ENCODE peak calls at places on chromosomes 16 and 17, in four cellular contexts. One of them, this sample, is unnamed.

GRCh38 chr17:1561420-1562177 is 993 bp downstream of the PITPNA start:
- DNase-seq in A673: no peak
- DNase-seq in fibroblast of mammary gland: no peak
- DNase-seq in choroid plexus epithelial cell: peak; percentile 28
- DNase-seq in this sample: peak; percentile 29

GRCh38 chr16:31215287-31216115 is 1.4 kb downstream of the PYDC1 start:
- DNase-seq in fibroblast of mammary gland: peak; percentile 57
- DNase-seq in A673: peak; percentile 55
- DNase-seq in choroid plexus epithelial cell: peak; percentile 67
- DNase-seq in this sample: peak; percentile 69

GRCh38 chr16:9372934-9373890 is 281.8 kb downstream of the HAPSTR1 start:
- DNase-seq in choroid plexus epithelial cell: no peak
- DNase-seq in fibroblast of mammary gland: no peak
- DNase-seq in A673: no peak
- DNase-seq in this sample: no peak

GRCh38 chr17:17358060-17358751 is 55.0 kb downstream of the NT5M start:
- DNase-seq in choroid plexus epithelial cell: no peak
- DNase-seq in A673: no peak
- DNase-seq in fibroblast of mammary gland: no peak
- DNase-seq in this sample: no peak

GRCh38 chr17:63700528-63701441 is 860 bp upstream of the LIMD2 start:
- DNase-seq in choroid plexus epithelial cell: peak; percentile 67
- DNase-seq in fibroblast of mammary gland: peak; percentile 59
- DNase-seq in A673: peak; percentile 75
- DNase-seq in this sample: peak; percentile 45

GRCh38 chr17:30388321-30389179 is 9.8 kb downstream of the CPD start:
- DNase-seq in A673: no peak
- DNase-seq in fibroblast of mammary gland: no peak
- DNase-seq in choroid plexus epithelial cell: no peak
- DNase-seq in this sample: no peak

GRCh38 chr16:3589991-3590701 is 12.9 kb upstream of the NLRC3 start:
- DNase-seq in fibroblast of mammary gland: no peak
- DNase-seq in A673: no peak
- DNase-seq in choroid plexus epithelial cell: no peak
- DNase-seq in this sample: no peak

GRCh38 chr17:68100000-68100641 is 64.6 kb downstream of the KPNA2 start:
- DNase-seq in choroid plexus epithelial cell: no peak
- DNase-seq in fibroblast of mammary gland: no peak
- DNase-seq in A673: no peak
- DNase-seq in this sample: no peak

GRCh38 chr16:51577621-51578303 is 426.7 kb upstream of the SALL1 start:
- DNase-seq in A673: peak; percentile 74
- DNase-seq in choroid plexus epithelial cell: peak; percentile 40
- DNase-seq in fibroblast of mammary gland: peak; percentile 48
- DNase-seq in this sample: no peak

GRCh38 chr17:69284646-69285045 is 42.3 kb downstream of the ABCA5 start:
- DNase-seq in choroid plexus epithelial cell: no peak
- DNase-seq in fibroblast of mammary gland: no peak
- DNase-seq in A673: no peak
- DNase-seq in this sample: no peak

GRCh38 chr17:44199553-44200477 is at the start of gene ATXN7L3:
- DNase-seq in fibroblast of mammary gland: peak; percentile 96
- DNase-seq in choroid plexus epithelial cell: peak; percentile 99
- DNase-seq in A673: peak; percentile 96
- DNase-seq in this sample: peak; percentile 99

GRCh38 chr16:66326995-66327513 is 39.4 kb upstream of the CDH5 start:
- DNase-seq in A673: no peak
- DNase-seq in fibroblast of mammary gland: no peak
- DNase-seq in choroid plexus epithelial cell: peak; percentile 10
- DNase-seq in this sample: no peak

GRCh38 chr17:75561927-75562603 is 25.5 kb upstream of the MYO15B start:
- DNase-seq in A673: no peak
- DNase-seq in fibroblast of mammary gland: peak; percentile 9
- DNase-seq in choroid plexus epithelial cell: no peak
- DNase-seq in this sample: peak; percentile 45

GRCh38 chr17:64275016-64275415 is 12.0 kb upstream of the TEX2 start:
- DNase-seq in fibroblast of mammary gland: no peak
- DNase-seq in A673: no peak
- DNase-seq in choroid plexus epithelial cell: no peak
- DNase-seq in this sample: no peak

GRCh38 chr17:45925311-45925710 is 31.0 kb downstream of the MAPT start:
- DNase-seq in choroid plexus epithelial cell: no peak
- DNase-seq in A673: no peak
- DNase-seq in fibroblast of mammary gland: no peak
- DNase-seq in this sample: peak; percentile 55

GRCh38 chr17:43970366-43970765 is 16.6 kb upstream of the PYY start:
- DNase-seq in A673: no peak
- DNase-seq in fibroblast of mammary gland: no peak
- DNase-seq in choroid plexus epithelial cell: no peak
- DNase-seq in this sample: no peak

GRCh38 chr16:57194512-57194911 is 8.4 kb downstream of the RSPRY1 start:
- DNase-seq in A673: peak; percentile 22
- DNase-seq in choroid plexus epithelial cell: peak; percentile 96
- DNase-seq in fibroblast of mammary gland: peak; percentile 91
- DNase-seq in this sample: peak; percentile 94

GRCh38 chr16:80682435-80683070 is 121.8 kb downstream of the CDYL2 start:
- DNase-seq in fibroblast of mammary gland: peak; percentile 57
- DNase-seq in A673: no peak
- DNase-seq in choroid plexus epithelial cell: peak; percentile 81
- DNase-seq in this sample: peak; percentile 89

GRCh38 chr17:28536532-28537218 is 15.7 kb downstream of the UNC119 start:
- DNase-seq in choroid plexus epithelial cell: no peak
- DNase-seq in A673: no peak
- DNase-seq in fibroblast of mammary gland: no peak
- DNase-seq in this sample: no peak

GRCh38 chr17:76831316-76831715 is 36.9 kb upstream of the MGAT5B start:
- DNase-seq in A673: no peak
- DNase-seq in choroid plexus epithelial cell: no peak
- DNase-seq in fibroblast of mammary gland: no peak
- DNase-seq in this sample: no peak

GRCh38 chr17:17698869-17699351 is 17.7 kb downstream of the RAI1 start:
- DNase-seq in choroid plexus epithelial cell: no peak
- DNase-seq in A673: peak; percentile 49
- DNase-seq in fibroblast of mammary gland: peak; percentile 47
- DNase-seq in this sample: peak; percentile 52

GRCh38 chr16:57624044-57624688 is 4.3 kb upstream of the ADGRG1 start:
- DNase-seq in choroid plexus epithelial cell: peak; percentile 85
- DNase-seq in A673: no peak
- DNase-seq in fibroblast of mammary gland: no peak
- DNase-seq in this sample: peak; percentile 49

GRCh38 chr17:48611681-48612455 is 1.1 kb upstream of the HOXB7 start:
- DNase-seq in A673: peak; percentile 73
- DNase-seq in fibroblast of mammary gland: no peak
- DNase-seq in choroid plexus epithelial cell: no peak
- DNase-seq in this sample: no peak

GRCh38 chr17:48627625-48628510 is 1.7 kb upstream of the HOXB9 start:
- DNase-seq in choroid plexus epithelial cell: no peak
- DNase-seq in A673: no peak
- DNase-seq in fibroblast of mammary gland: no peak
- DNase-seq in this sample: no peak

GRCh38 chr17:27807567-27808470 is 7.5 kb upstream of the NOS2 start:
- DNase-seq in fibroblast of mammary gland: no peak
- DNase-seq in choroid plexus epithelial cell: no peak
- DNase-seq in A673: no peak
- DNase-seq in this sample: peak; percentile 6

GRCh38 chr17:43858201-43858600 is 11.2 kb downstream of the CD300LG start:
- DNase-seq in A673: no peak
- DNase-seq in fibroblast of mammary gland: no peak
- DNase-seq in choroid plexus epithelial cell: no peak
- DNase-seq in this sample: no peak

GRCh38 chr17:16027708-16028584 is 28.3 kb downstream of the TTC19 start:
- DNase-seq in choroid plexus epithelial cell: peak; percentile 92
- DNase-seq in A673: peak; percentile 50
- DNase-seq in fibroblast of mammary gland: peak; percentile 94
- DNase-seq in this sample: peak; percentile 87

GRCh38 chr16:54677551-54677950 is 253.1 kb upstream of the IRX5 start:
- DNase-seq in choroid plexus epithelial cell: no peak
- DNase-seq in A673: no peak
- DNase-seq in fibroblast of mammary gland: no peak
- DNase-seq in this sample: no peak

GRCh38 chr16:30005341-30006094 is 5.3 kb downstream of the DOC2A start:
- DNase-seq in fibroblast of mammary gland: peak; percentile 48
- DNase-seq in A673: peak; percentile 64
- DNase-seq in choroid plexus epithelial cell: peak; percentile 56
- DNase-seq in this sample: peak; percentile 48

GRCh38 chr17:61203765-61204164 is 195.9 kb upstream of the TBX2 start:
- DNase-seq in fibroblast of mammary gland: no peak
- DNase-seq in A673: no peak
- DNase-seq in choroid plexus epithelial cell: peak; percentile 19
- DNase-seq in this sample: no peak

GRCh38 chr17:61204456-61204855 is 195.2 kb upstream of the TBX2 start:
- DNase-seq in choroid plexus epithelial cell: no peak
- DNase-seq in fibroblast of mammary gland: no peak
- DNase-seq in A673: no peak
- DNase-seq in this sample: no peak

GRCh38 chr17:61205931-61206330 is 193.7 kb upstream of the TBX2 start:
- DNase-seq in fibroblast of mammary gland: peak; percentile 53
- DNase-seq in A673: peak; percentile 28
- DNase-seq in choroid plexus epithelial cell: no peak
- DNase-seq in this sample: no peak

GRCh38 chr17:61206922-61207321 is 192.7 kb upstream of the TBX2 start:
- DNase-seq in fibroblast of mammary gland: no peak
- DNase-seq in choroid plexus epithelial cell: no peak
- DNase-seq in A673: no peak
- DNase-seq in this sample: no peak

GRCh38 chr17:61205406-61205805 is 194.2 kb upstream of the TBX2 start:
- DNase-seq in fibroblast of mammary gland: no peak
- DNase-seq in choroid plexus epithelial cell: no peak
- DNase-seq in A673: no peak
- DNase-seq in this sample: no peak
- TF ChIP-seq CTCF in fibroblast of mammary gland: no peak
- TF ChIP-seq CTCF in choroid plexus epithelial cell: no peak
- TF ChIP-seq CTCF in A673: no peak
- TF ChIP-seq CTCF in this sample: no peak

GRCh38 chr16:70432304-70432799 is 6.5 kb downstream of the ST3GAL2 start:
- DNase-seq in fibroblast of mammary gland: no peak
- DNase-seq in A673: no peak
- DNase-seq in choroid plexus epithelial cell: no peak
- DNase-seq in this sample: peak; percentile 19

GRCh38 chr16:70434489-70435260 is 4.2 kb downstream of the ST3GAL2 start:
- DNase-seq in fibroblast of mammary gland: no peak
- DNase-seq in A673: no peak
- DNase-seq in choroid plexus epithelial cell: no peak
- DNase-seq in this sample: no peak

GRCh38 chr16:70432800-70433455 is 6.0 kb downstream of the ST3GAL2 start:
- DNase-seq in choroid plexus epithelial cell: peak; percentile 36
- DNase-seq in A673: no peak
- DNase-seq in fibroblast of mammary gland: no peak
- DNase-seq in this sample: peak; percentile 60

GRCh38 chr16:70430667-70431536 is 8.0 kb downstream of the ST3GAL2 start:
- DNase-seq in choroid plexus epithelial cell: peak; percentile 32
- DNase-seq in A673: peak; percentile 65
- DNase-seq in fibroblast of mammary gland: peak; percentile 39
- DNase-seq in this sample: peak; percentile 24

DNA sequence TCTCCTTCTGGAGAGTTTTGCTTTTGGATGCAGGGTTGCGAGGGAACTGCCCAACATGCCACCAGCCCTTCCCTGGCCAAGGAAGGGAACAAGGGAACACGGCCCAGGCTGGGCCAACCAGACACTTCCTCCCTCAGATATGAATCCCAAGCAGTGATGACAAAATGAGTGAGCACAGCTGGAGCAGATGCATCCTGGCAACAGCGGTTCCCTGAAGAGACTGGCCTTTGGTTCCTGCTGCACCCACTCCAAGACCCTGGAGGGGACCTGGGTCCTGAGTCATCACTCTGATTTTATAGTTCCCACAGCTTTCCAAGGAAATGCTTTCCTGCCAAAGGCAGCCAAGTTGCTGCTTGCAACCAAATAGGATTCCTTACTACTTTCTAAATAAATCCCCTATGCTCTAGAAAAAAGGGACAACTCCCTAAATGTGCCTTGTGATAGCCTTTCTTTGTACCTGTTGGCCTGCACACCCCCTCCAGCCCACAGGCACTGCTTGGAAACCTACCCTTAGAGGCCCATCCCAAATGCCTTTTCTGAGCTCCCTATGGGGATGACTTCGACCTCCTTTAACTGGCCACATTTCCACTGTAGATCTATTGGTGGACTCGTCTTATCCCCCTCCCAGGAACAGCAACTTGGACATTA is 5.3 kb downstream of the ST3GAL2 start:
- DNase-seq in A673: peak; percentile 52
- DNase-seq in choroid plexus epithelial cell: peak; percentile 67
- DNase-seq in fibroblast of mammary gland: peak; percentile 96
- DNase-seq in this sample: peak; percentile 96
- H3K4me3 ChIP-seq in A673: no peak overlapping the region
- H3K4me3 ChIP-seq in choroid plexus epithelial cell: no peak overlapping the region
- H3K4me3 ChIP-seq in fibroblast of mammary gland: no peak overlapping the region
- H3K4me3 ChIP-seq in this sample: peak overlapping the region; percentile 23

GRCh38 chr17:38868968-38869646 is 751 bp upstream of the LASP1 start:
- DNase-seq in A673: peak; percentile 86
- DNase-seq in choroid plexus epithelial cell: peak; percentile 94
- DNase-seq in fibroblast of mammary gland: peak; percentile 88
- DNase-seq in this sample: peak; percentile 90
- TF ChIP-seq CTCF in A673: peak; percentile 22
- TF ChIP-seq CTCF in choroid plexus epithelial cell: peak; percentile 32
- TF ChIP-seq CTCF in fibroblast of mammary gland: peak; percentile 9
- TF ChIP-seq CTCF in this sample: no peak

GRCh38 chr16:79599837-79600635 is 501 bp downstream of the MAF start:
- DNase-seq in A673: peak; percentile 38
- DNase-seq in fibroblast of mammary gland: no peak
- DNase-seq in choroid plexus epithelial cell: peak; percentile 49
- DNase-seq in this sample: peak; percentile 58

GRCh38 chr16:79602615-79603014 is 2.1 kb upstream of the MAF start:
- DNase-seq in fibroblast of mammary gland: no peak
- DNase-seq in choroid plexus epithelial cell: no peak
- DNase-seq in A673: no peak
- DNase-seq in this sample: no peak

GRCh38 chr16:79601092-79601977 is 798 bp upstream of the MAF start:
- DNase-seq in choroid plexus epithelial cell: peak; percentile 29
- DNase-seq in A673: no peak
- DNase-seq in fibroblast of mammary gland: no peak
- DNase-seq in this sample: peak; percentile 44

GRCh38 chr16:79600636-79601091 is at the start of gene MAF:
- DNase-seq in fibroblast of mammary gland: peak; percentile 64
- DNase-seq in A673: peak; percentile 79
- DNase-seq in choroid plexus epithelial cell: peak; percentile 92
- DNase-seq in this sample: peak; percentile 93

GRCh38 chr16:79601978-79602609 is 1.6 kb upstream of the MAF start:
- DNase-seq in choroid plexus epithelial cell: peak; percentile 87
- DNase-seq in A673: peak; percentile 70
- DNase-seq in fibroblast of mammary gland: peak; percentile 78
- DNase-seq in this sample: peak; percentile 82
- H3K4me3 ChIP-seq in choroid plexus epithelial cell: peak overlapping the region; percentile 68
- H3K4me3 ChIP-seq in A673: peak overlapping the region; percentile 37
- H3K4me3 ChIP-seq in fibroblast of mammary gland: peak overlapping the region; percentile 8
- H3K4me3 ChIP-seq in this sample: peak overlapping the region; percentile 73

DNA sequence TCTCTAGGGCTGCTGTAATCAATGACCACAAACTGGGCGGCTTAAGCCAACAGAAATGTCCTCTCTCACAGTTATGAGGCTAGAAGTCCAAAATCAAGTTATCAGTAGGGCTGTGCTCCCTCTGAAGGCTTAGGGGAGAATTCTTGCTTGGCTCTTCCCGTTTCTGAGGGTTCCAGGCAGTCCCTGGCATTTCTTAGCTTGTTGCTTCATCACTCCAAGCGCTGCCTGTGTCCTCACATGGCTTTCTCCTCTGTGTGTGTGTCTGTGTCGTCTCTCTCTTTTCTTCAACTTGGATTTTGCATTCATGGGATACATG is 13.7 kb upstream of the CDC42EP4 start:
- DNase-seq in choroid plexus epithelial cell: peak; percentile 85
- DNase-seq in fibroblast of mammary gland: peak; percentile 90
- DNase-seq in A673: no peak
- DNase-seq in this sample: peak; percentile 95
- TF ChIP-seq CTCF in choroid plexus epithelial cell: peak; percentile 46
- TF ChIP-seq CTCF in fibroblast of mammary gland: peak; percentile 42
- TF ChIP-seq CTCF in A673: no peak
- TF ChIP-seq CTCF in this sample: peak; percentile 36